ENCODE peak calls at places on chromosomes 12 and 14, in five cellular contexts. G is EL, R is lower lobe of right lung, C is H54, B is foreskin keratinocyte. M is an unnamed sample.

GRCh38 chr14:23610090-23610814 is 25.9 kb upstream of the DHRS2 start:
- DNase-seq in C (no peak), B (no peak), R (no peak), G (no peak), M (no peak)

GRCh38 chr14:83706555-83706954 is 1823.4 kb upstream of the FLRT2 start:
- DNase-seq in G (peak; percentile 17), B (peak; percentile 5), R (no peak), C (no peak), M (no peak)

GRCh38 chr14:61466249-61466904 is 145.0 kb downstream of the PRKCH start:
- DNase-seq in R (no peak), B (peak; percentile 88), C (peak; percentile 54), G (peak; percentile 96), M (no peak)

GRCh38 chr12:79725987-79726386 is 35.2 kb upstream of the PAWR start:
- DNase-seq in G (peak; percentile 90), B (peak; percentile 95), R (no peak), C (peak; percentile 28), M (no peak)

GRCh38 chr12:22283006-22283506 is 51.5 kb downstream of the ST8SIA1 start:
- DNase-seq in B (peak; percentile 79), R (no peak), C (peak; percentile 14), G (peak; percentile 90), M (no peak)

GRCh38 chr12:123164222-123164621 is 13.3 kb upstream of the PITPNM2 start:
- DNase-seq in B (no peak), R (no peak), C (no peak), G (no peak), M (no peak)

GRCh38 chr12:55745361-55746146 is 2.6 kb downstream of the GDF11 start:
- DNase-seq in B (no peak), G (no peak), R (no peak), C (no peak), M (no peak)

GRCh38 chr14:96205059-96205993 is 687 bp downstream of the BDKRB2 start:
- DNase-seq in G (no peak), R (no peak), C (peak; percentile 36), B (peak; percentile 88), M (no peak)

GRCh38 chr12:112938751-112939150 is 477 bp downstream of the OAS3 start:
- DNase-seq in B (peak; percentile 18), G (peak; percentile 16), C (peak; percentile 19), R (no peak), M (no peak)

GRCh38 chr14:24921903-24922302 is 128.0 kb downstream of the STXBP6 start:
- DNase-seq in B (peak; percentile 33), C (no peak), G (peak; percentile 74), R (no peak), M (no peak)

GRCh38 chr14:93019367-93019843 is 96.3 kb downstream of the ITPK1 start:
- DNase-seq in C (no peak), B (no peak), R (no peak), G (no peak), M (no peak)

GRCh38 chr14:52926994-52927393 is 23.9 kb downstream of the FERMT2 start:
- DNase-seq in C (no peak), R (no peak), G (peak; percentile 49), B (no peak), M (no peak)

GRCh38 chr12:116370004-116370404 is 92.5 kb upstream of the MED13L start:
- DNase-seq in C (peak; percentile 33), R (no peak), B (peak; percentile 30), G (peak; percentile 94), M (peak; percentile 25)

GRCh38 chr12:3998968-3999792 is 126.0 kb upstream of the PARP11 start:
- DNase-seq in C (no peak), R (peak; percentile 72), B (peak; percentile 98), G (no peak), M (no peak)

GRCh38 chr12:85834378-85834777 is 1.8 kb downstream of the RASSF9 start:
- DNase-seq in G (no peak), B (no peak), R (no peak), C (no peak), M (no peak)

GRCh38 chr12:72889791-72890190 is 617.6 kb downstream of the TRHDE start:
- DNase-seq in B (no peak), R (no peak), G (no peak), C (no peak), M (no peak)

GRCh38 chr14:74917646-74918081 is 5.4 kb downstream of the RPS6KL1 start:
- DNase-seq in C (no peak), R (no peak), G (no peak), B (no peak), M (no peak)

GRCh38 chr14:101130861-101131260 is 227.3 kb upstream of the RTL1 start:
- DNase-seq in B (no peak), G (no peak), C (no peak), R (peak; percentile 26), M (peak; percentile 70)

GRCh38 chr14:92914087-92914656 is 8.8 kb upstream of the CHGA start:
- DNase-seq in B (no peak), G (no peak), C (no peak), R (no peak), M (no peak)

GRCh38 chr12:34287986-34288962 is 266.0 kb downstream of the ALG10 start:
- DNase-seq in G (no peak), C (no peak), B (no peak), R (peak; percentile 27), M (peak; percentile 52)

GRCh38 chr14:103361868-103362267 is 23.3 kb upstream of the MARK3 start:
- DNase-seq in B (peak; percentile 98), C (no peak), R (no peak), G (peak; percentile 96), M (no peak)

GRCh38 chr14:101500061-101500460 is 61.2 kb upstream of the DIO3 start:
- DNase-seq in C (no peak), G (no peak), B (no peak), R (no peak), M (peak; percentile 32)

GRCh38 chr14:60925286-60925685 is 55.6 kb downstream of the TRMT5 start:
- DNase-seq in G (no peak), C (no peak), B (no peak), R (no peak), M (no peak)

GRCh38 chr14:72715215-72715909 is 178.5 kb downstream of the DPF3 start:
- DNase-seq in R (no peak), G (no peak), C (no peak), B (no peak), M (no peak)

GRCh38 chr12:89470741-89471504 is 53.7 kb downstream of the GALNT4 start:
- DNase-seq in B (no peak), R (no peak), G (peak; percentile 41), C (no peak), M (no peak)

GRCh38 chr12:53586745-53587144 is 39.4 kb downstream of the ATF7 start:
- DNase-seq in B (peak; percentile 15), G (no peak), C (no peak), R (no peak), M (no peak)

GRCh38 chr12:66144796-66145754 is 14.5 kb upstream of the LLPH start:
- DNase-seq in G (peak; percentile 79), C (no peak), R (no peak), B (peak; percentile 60), M (no peak)

GRCh38 chr14:65846469-65846868 is 433.9 kb downstream of the FUT8 start:
- DNase-seq in C (no peak), B (peak; percentile 14), R (no peak), G (no peak), M (no peak)

GRCh38 chr12:128853321-128854197 is at the start of gene GLT1D1:
- DNase-seq in B (no peak), G (no peak), R (no peak), C (no peak), M (peak; percentile 90)

GRCh38 chr12:106227641-106228319 is 20.0 kb downstream of the CKAP4 start:
- DNase-seq in R (peak; percentile 88), B (peak; percentile 89), G (no peak), C (no peak), M (peak; percentile 89)

GRCh38 chr12:93758974-93759373 is 81.8 kb downstream of the CRADD start:
- DNase-seq in C (no peak), B (no peak), G (no peak), R (no peak), M (no peak)

GRCh38 chr14:36663404-36664321 is 2.0 kb downstream of the PAX9 start:
- DNase-seq in G (no peak), B (no peak), C (no peak), R (no peak), M (no peak)

GRCh38 chr12:131194166-131194565 is 240.5 kb downstream of the ADGRD1 start:
- DNase-seq in G (no peak), R (no peak), C (no peak), B (no peak), M (no peak)

GRCh38 chr12:118371354-118372282 is 1.1 kb downstream of the TAOK3 start:
- DNase-seq in C (no peak), G (peak; percentile 34), R (peak; percentile 56), B (peak; percentile 9), M (peak; percentile 90)

GRCh38 chr14:92513966-92514843 is 624 bp downstream of the RIN3 start:
- DNase-seq in B (peak; percentile 17), C (no peak), R (peak; percentile 57), G (peak; percentile 30), M (peak; percentile 89)

GRCh38 chr14:30820674-30821073 is 53.7 kb upstream of the COCH start:
- DNase-seq in R (no peak), B (no peak), C (no peak), G (no peak), M (no peak)

GRCh38 chr14:91225025-91225424 is 19.5 kb downstream of the GPR68 start:
- DNase-seq in G (no peak), C (no peak), R (no peak), B (no peak), M (no peak)

GRCh38 chr14:31560759-31561154 is 447 bp upstream of the NUBPL start:
- DNase-seq in G (no peak), C (no peak), B (no peak), R (no peak), M (no peak)

GRCh38 chr12:39966738-39967137 is 139.1 kb downstream of the SLC2A13 start:
- DNase-seq in G (no peak), C (no peak), B (no peak), R (no peak), M (no peak)